ENCODE peak calls at places on chromosome 6, in four cellular contexts. One of them, this sample, is unnamed.

GRCh38 chr6:53960311-53960710 is 150.9 kb upstream of the MLIP start:
- DNase-seq in HepG2: no peak
- DNase-seq in PC-3: peak; percentile 74
- DNase-seq in brain microvascular endothelial cell: no peak
- DNase-seq in this sample: no peak

GRCh38 chr6:26020291-26020982 is 57.8 kb downstream of the TRIM38 start:
- DNase-seq in HepG2: no peak
- DNase-seq in PC-3: peak; percentile 97
- DNase-seq in brain microvascular endothelial cell: peak; percentile 83
- DNase-seq in this sample: no peak

GRCh38 chr6:20202070-20202658 is 10.1 kb downstream of the MBOAT1 start:
- DNase-seq in HepG2: peak; percentile 10
- DNase-seq in PC-3: peak; percentile 81
- DNase-seq in brain microvascular endothelial cell: no peak
- DNase-seq in this sample: no peak

GRCh38 chr6:31585531-31585930 is 546 bp upstream of the LST1 start:
- DNase-seq in HepG2: peak; percentile 50
- DNase-seq in PC-3: peak; percentile 31
- DNase-seq in brain microvascular endothelial cell: no peak
- DNase-seq in this sample: no peak

GRCh38 chr6:52664991-52665686 is 5.8 kb upstream of the TMEM14A start:
- DNase-seq in HepG2: no peak
- DNase-seq in PC-3: no peak
- DNase-seq in brain microvascular endothelial cell: no peak
- DNase-seq in this sample: no peak

GRCh38 chr6:38110407-38111025 is 291.0 kb downstream of the ZFAND3 start:
- DNase-seq in HepG2: no peak
- DNase-seq in PC-3: no peak
- DNase-seq in brain microvascular endothelial cell: no peak
- DNase-seq in this sample: no peak

GRCh38 chr6:167907837-167908681 is 81.3 kb downstream of the AFDN start:
- DNase-seq in HepG2: peak; percentile 51
- DNase-seq in PC-3: peak; percentile 65
- DNase-seq in brain microvascular endothelial cell: peak; percentile 31
- DNase-seq in this sample: no peak

GRCh38 chr6:7098974-7099373 is 8.8 kb upstream of the RREB1 start:
- DNase-seq in HepG2: no peak
- DNase-seq in PC-3: no peak
- DNase-seq in brain microvascular endothelial cell: no peak
- DNase-seq in this sample: no peak

GRCh38 chr6:38974389-38975133 is 74.0 kb upstream of the GLP1R start:
- DNase-seq in HepG2: no peak
- DNase-seq in PC-3: peak; percentile 44
- DNase-seq in brain microvascular endothelial cell: peak; percentile 24
- DNase-seq in this sample: no peak

GRCh38 chr6:89369009-89369408 is 16.5 kb upstream of the UBE2J1 start:
- DNase-seq in HepG2: peak; percentile 35
- DNase-seq in PC-3: peak; percentile 72
- DNase-seq in brain microvascular endothelial cell: peak; percentile 47
- DNase-seq in this sample: no peak

GRCh38 chr6:39018103-39018502 is 30.5 kb upstream of the GLP1R start:
- DNase-seq in HepG2: no peak
- DNase-seq in PC-3: no peak
- DNase-seq in brain microvascular endothelial cell: no peak
- DNase-seq in this sample: no peak

GRCh38 chr6:5511924-5512323 is 250.6 kb downstream of the FARS2 start:
- DNase-seq in HepG2: no peak
- DNase-seq in PC-3: peak; percentile 76
- DNase-seq in brain microvascular endothelial cell: peak; percentile 76
- DNase-seq in this sample: peak; percentile 72

GRCh38 chr6:62974452-62974851 is 236.8 kb upstream of the FKBP1C start:
- DNase-seq in HepG2: no peak
- DNase-seq in PC-3: no peak
- DNase-seq in brain microvascular endothelial cell: no peak
- DNase-seq in this sample: no peak

GRCh38 chr6:62978920-62979319 is 232.3 kb upstream of the FKBP1C start:
- DNase-seq in HepG2: no peak
- DNase-seq in PC-3: no peak
- DNase-seq in brain microvascular endothelial cell: no peak
- DNase-seq in this sample: no peak

GRCh38 chr6:62980724-62981123 is 230.5 kb upstream of the FKBP1C start:
- DNase-seq in HepG2: no peak
- DNase-seq in PC-3: no peak
- DNase-seq in brain microvascular endothelial cell: no peak
- DNase-seq in this sample: no peak

GRCh38 chr6:62982951-62983350 is 228.3 kb upstream of the FKBP1C start:
- DNase-seq in HepG2: no peak
- DNase-seq in PC-3: no peak
- DNase-seq in brain microvascular endothelial cell: no peak
- DNase-seq in this sample: no peak

DNA sequence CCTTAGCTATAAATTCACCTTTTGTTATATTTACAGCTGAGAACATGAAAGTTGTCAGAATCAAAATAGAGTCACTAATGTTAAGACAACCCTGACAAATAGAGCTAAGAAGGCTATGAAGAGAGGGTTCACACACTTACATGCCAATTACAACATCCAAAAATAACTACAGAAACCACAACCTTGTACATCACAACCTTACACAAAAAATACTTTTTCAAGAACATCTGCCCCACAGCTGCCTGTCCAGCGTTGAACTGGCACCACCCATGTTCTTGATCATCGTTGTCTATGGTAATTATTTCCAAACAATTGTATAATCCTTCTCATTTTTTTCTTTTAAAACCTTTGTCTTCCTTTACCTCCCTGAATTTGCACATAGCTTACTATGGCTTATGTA is 231.2 kb upstream of the FKBP1C start:
- DNase-seq in HepG2: no peak
- DNase-seq in PC-3: no peak
- DNase-seq in brain microvascular endothelial cell: no peak
- DNase-seq in this sample: no peak
- TF ChIP-seq CTCF in HepG2: no peak
- TF ChIP-seq CTCF in PC-3: no peak
- TF ChIP-seq CTCF in brain microvascular endothelial cell: no peak
- TF ChIP-seq CTCF in this sample: no peak

DNA sequence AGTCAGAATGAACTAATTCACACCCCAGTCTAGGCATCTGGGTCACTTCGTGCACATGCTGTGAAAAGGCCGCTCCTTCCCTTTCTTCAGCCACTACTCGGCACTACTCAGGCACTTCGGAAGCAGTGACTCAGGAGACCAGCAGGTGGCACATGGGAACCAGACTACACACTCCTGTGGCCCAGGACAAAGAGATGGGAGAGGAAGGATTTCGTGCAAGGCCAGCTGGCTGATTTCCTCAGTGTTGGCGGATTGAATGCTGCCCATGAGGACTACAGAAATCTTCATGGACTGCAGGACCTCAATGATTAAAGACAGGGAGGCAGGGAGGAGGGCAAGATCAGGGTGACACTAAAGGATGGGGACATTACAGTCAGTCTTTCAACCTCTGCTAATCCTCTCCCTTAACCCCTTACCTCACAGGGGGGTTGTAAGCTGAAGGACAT is 117.8 kb upstream of the SPACA1 start:
- DNase-seq in HepG2: peak; percentile 78
- DNase-seq in PC-3: peak; percentile 75
- DNase-seq in brain microvascular endothelial cell: peak; percentile 90
- DNase-seq in this sample: peak; percentile 40
- H3K4me3 ChIP-seq in HepG2: no peak overlapping the region
- H3K4me3 ChIP-seq in PC-3: no peak overlapping the region
- H3K4me3 ChIP-seq in brain microvascular endothelial cell: no peak overlapping the region
- H3K4me3 ChIP-seq in this sample: no peak overlapping the region

DNA sequence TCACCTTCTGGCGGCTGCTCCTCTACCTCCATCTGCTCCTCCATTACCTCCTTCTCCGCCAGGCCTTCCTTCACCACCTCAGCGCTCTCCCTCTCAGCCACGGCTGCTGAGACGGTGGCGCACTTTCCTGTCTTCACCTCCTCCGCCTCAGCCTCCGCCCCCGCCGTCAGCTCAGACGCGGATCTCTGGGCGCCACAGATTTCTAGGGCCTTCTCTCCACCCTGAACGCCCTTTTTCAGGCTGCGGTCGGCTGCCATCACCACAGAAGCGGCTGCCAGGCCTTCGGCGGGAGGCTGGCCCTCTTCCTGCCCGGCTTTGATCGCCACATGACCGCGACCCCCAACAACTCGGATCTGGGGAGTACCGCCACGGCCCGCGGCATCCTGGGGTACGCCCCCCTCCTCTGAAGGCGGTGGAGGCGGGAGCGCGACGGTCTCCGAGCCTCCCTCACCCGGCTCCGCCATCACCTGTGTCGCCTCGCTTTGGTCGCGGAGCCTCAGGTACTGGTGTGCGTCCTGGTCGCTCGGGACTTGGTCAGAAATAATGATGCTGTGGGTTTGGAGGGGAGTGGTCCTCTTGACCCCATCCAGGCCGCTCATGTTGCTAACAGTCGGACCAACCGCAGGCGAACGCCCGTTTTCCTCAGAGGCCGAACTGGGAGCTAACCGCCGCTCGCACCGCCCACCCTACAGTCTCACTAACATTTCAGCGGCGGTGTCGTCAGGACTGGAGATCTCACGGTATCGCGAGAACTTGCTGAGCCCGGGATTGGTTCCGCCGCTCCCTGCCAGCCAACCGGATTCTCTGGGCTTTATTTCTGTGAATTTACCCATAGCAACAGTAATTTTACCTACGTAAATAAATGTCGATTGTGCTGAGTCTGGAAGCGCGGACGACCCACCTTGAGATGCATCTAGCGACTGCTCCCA is at the start of gene TSPYL1:
- DNase-seq in HepG2: peak; percentile 97
- DNase-seq in PC-3: peak; percentile 95
- DNase-seq in brain microvascular endothelial cell: peak; percentile 99
- DNase-seq in this sample: peak; percentile 59
- TF ChIP-seq CTCF in HepG2: peak; percentile 59
- TF ChIP-seq CTCF in PC-3: peak; percentile 21
- TF ChIP-seq CTCF in brain microvascular endothelial cell: peak; percentile 14
- TF ChIP-seq CTCF in this sample: no peak

DNA sequence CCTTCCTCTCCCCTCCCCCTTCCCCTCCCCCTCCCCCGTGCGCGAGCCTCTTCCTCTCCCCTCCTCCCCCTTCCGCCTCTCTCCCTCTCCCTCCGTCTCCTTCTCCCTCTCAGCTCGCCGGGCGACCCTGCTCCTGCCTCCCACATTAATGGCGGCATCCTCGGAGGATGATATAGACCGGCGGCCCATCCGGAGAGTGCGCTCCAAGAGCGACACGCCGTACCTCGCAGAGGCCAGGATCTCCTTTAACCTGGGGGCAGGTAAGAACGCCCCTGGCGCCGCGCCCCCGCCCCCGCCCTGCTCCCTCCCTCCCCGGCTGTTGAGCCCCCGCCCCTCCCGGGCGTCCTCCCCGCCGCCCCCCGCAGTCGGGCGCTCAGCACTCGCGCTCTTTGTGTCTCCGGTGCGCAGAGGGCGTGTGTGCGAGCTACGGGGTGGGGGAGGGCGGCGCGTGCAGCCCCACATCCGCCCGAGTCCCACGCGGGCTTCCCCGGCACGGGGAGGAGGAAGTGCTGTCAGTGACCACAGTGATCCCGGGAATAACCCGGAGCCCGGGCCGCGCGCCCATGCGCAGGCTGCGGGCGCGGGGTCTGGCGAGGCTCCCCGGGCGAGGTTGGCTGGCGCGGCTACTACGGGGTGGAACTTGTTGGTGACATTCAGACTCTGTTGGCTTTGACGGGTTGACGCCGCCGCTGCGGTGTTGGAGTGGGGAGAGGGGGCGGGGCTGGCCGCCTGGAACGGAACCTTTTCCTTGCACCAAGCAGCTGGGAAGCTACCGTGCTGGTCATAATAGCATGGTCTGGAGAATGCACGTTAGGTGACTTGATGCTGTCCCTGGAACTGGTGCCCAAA is 33.2 kb downstream of the PHACTR1 start:
- DNase-seq in HepG2: no peak
- DNase-seq in PC-3: no peak
- DNase-seq in brain microvascular endothelial cell: no peak
- DNase-seq in this sample: no peak
- H3K4me3 ChIP-seq in HepG2: no peak overlapping the region
- H3K4me3 ChIP-seq in PC-3: no peak overlapping the region
- H3K4me3 ChIP-seq in brain microvascular endothelial cell: peak overlapping the region; percentile 12
- H3K4me3 ChIP-seq in this sample: no peak overlapping the region

DNA sequence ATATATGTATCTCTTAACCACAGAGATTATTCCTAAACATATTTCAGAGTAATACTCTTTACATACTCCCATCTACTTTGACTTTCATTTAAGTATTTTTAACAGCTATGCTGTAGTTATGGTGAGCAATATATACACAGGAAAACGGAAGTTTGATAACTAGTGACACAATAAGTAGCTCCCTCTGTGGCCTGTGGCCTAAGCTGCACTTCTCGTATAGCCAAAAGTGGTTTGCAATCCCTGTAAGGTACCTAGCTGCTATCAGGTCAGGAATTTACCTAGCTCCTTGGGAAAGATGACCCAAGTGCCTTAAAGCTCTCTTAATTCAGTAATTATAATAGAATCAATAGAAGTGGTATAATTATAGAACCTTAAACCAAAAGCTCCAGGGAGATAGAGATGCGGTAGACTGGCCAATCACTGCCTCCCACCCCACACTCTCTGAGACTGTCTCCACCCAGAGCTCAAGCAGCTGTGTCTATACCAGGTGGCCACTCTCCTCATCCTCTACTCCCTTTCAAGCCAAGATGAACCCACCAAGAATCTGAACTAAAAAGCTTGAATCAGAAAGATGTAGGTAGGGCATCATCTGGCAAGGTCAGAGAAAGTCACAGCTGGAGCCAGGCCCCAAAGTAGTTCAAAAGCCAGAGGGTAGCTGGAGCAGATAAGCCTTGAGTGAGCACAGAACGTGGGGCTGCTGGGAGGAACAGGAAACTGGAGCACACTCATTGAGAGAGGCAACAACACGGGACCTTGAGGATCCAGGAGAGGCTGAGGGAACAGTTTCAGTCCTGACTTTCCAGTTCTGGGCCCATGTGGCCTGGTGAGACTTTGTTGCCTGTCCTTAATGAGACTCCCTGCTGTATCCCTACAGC is 84.9 kb upstream of the ASF1A start:
- DNase-seq in HepG2: no peak
- DNase-seq in PC-3: no peak
- DNase-seq in brain microvascular endothelial cell: no peak
- DNase-seq in this sample: no peak
- TF ChIP-seq CTCF in HepG2: no peak
- TF ChIP-seq CTCF in PC-3: no peak
- TF ChIP-seq CTCF in brain microvascular endothelial cell: no peak
- TF ChIP-seq CTCF in this sample: no peak

DNA sequence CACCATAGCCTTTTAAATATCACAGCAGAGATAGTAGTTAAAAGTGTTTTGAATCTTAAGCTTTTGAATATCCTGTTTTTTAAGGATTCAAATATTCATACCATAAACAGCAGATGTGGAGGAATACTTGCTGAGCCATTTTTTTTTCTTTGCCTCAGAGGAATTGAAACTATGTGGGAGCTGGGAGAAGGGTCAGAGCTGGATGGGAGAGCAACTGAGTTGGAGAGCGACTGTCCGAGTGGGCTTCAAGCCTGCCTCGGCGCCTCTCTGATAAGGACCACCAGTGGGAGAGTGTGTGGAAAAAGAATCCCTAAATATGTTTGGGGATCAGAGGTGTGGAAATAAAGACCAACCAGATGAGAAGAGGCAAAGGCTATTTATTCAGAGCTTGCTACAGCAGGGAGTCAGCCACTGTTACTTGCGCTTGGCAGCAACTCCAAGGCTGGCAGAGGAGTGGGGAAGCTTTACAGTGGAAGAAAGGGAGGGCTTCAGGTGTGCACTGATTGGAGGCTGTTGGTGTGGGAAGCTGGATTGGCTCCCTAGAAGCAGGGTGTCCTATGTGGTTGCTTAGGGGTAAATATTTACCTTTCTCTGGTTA is 34.3 kb upstream of the MCUR1 start:
- DNase-seq in HepG2: no peak
- DNase-seq in PC-3: peak; percentile 8
- DNase-seq in brain microvascular endothelial cell: no peak
- DNase-seq in this sample: no peak
- H3K4me3 ChIP-seq in HepG2: no peak overlapping the region
- H3K4me3 ChIP-seq in PC-3: no peak overlapping the region
- H3K4me3 ChIP-seq in brain microvascular endothelial cell: no peak overlapping the region
- H3K4me3 ChIP-seq in this sample: no peak overlapping the region

GRCh38 chr6:165891320-165891719 is 228.3 kb upstream of the PDE10A start:
- DNase-seq in HepG2: no peak
- DNase-seq in PC-3: no peak
- DNase-seq in brain microvascular endothelial cell: no peak
- DNase-seq in this sample: no peak
- TF ChIP-seq CTCF in HepG2: no peak
- TF ChIP-seq CTCF in PC-3: no peak
- TF ChIP-seq CTCF in brain microvascular endothelial cell: peak; percentile 36
- TF ChIP-seq CTCF in this sample: no peak

This sample was measured in AG04449.